ENCODE peak calls at places on chromosome 9, in eight cellular contexts. I is GM04503; Q is PC-3; K is fibroblast of mammary gland; V is CD4-positive, alpha-beta T cell; A is fibroblast of lung; M is cardiac fibroblast; E is activated T-cell treated with anti-CD3 and anti-CD28 coated beads for 24 hours. W is an unnamed sample.

GRCh38 chr9:104745852-104746251 is 1.6 kb upstream of the NIPSNAP3A start:
- DNase-seq in I (no peak), Q (no peak), K (no peak), V (no peak), A (no peak), M (no peak), E (no peak), W (no peak)

GRCh38 chr9:36997414-36997813 is 36.7 kb downstream of the PAX5 start:
- DNase-seq in I (no peak), Q (peak), K (no peak), V (no peak), A (no peak), M (no peak), E (no peak), W (no peak)

GRCh38 chr9:91451431-91452270 is 28.0 kb upstream of the NFIL3 start:
- DNase-seq in I (no peak), Q (no peak), K (peak), V (no peak), A (no peak), M (no peak), E (no peak), W (no peak)

GRCh38 chr9:80185112-80185738 is 613.5 kb downstream of the TLE4 start:
- DNase-seq in I (no peak), Q (no peak), K (no peak), V (no peak), A (no peak), M (no peak), E (no peak), W (no peak)

GRCh38 chr9:76759726-76760125 is 4.5 kb upstream of the PCA3 start:
- DNase-seq in I (no peak), Q (no peak), K (no peak), V (no peak), A (no peak), M (no peak), E (no peak), W (no peak)

GRCh38 chr9:116342071-116342470 is 188.5 kb downstream of the PAPPA start:
- DNase-seq in I (no peak), Q (no peak), K (peak), V (no peak), A (no peak), M (no peak), E (no peak), W (no peak)

GRCh38 chr9:124665391-124666058 is 105.6 kb downstream of the NR6A1 start:
- DNase-seq in I (peak), Q (peak), K (peak), V (no peak), A (no peak), M (no peak), E (no peak), W (no peak)

GRCh38 chr9:106797299-106797698 is 65.7 kb upstream of the ZNF462 start:
- DNase-seq in I (no peak), Q (no peak), K (peak), V (no peak), A (no peak), M (no peak), E (no peak), W (no peak)

GRCh38 chr9:83601463-83601862 is 21.5 kb upstream of the IDNK start:
- DNase-seq in I (no peak), Q (no peak), K (no peak), V (no peak), A (no peak), M (no peak), E (no peak), W (no peak)

GRCh38 chr9:74810200-74810599 is 77.5 kb downstream of the TRPM6 start:
- DNase-seq in I (no peak), Q (no peak), K (no peak), V (no peak), A (no peak), M (no peak), E (no peak), W (no peak)

GRCh38 chr9:35852267-35852815 is 17.9 kb downstream of the OR13J1 start:
- DNase-seq in I (no peak), Q (no peak), K (no peak), V (no peak), A (no peak), M (no peak), E (no peak), W (no peak)

GRCh38 chr9:110842976-110843375 is 174.4 kb downstream of the MUSK start:
- DNase-seq in I (no peak), Q (no peak), K (no peak), V (no peak), A (no peak), M (peak), E (no peak), W (no peak)

GRCh38 chr9:112921549-112921948 is 30.9 kb upstream of the SLC46A2 start:
- DNase-seq in I (no peak), Q (peak), K (peak), V (no peak), A (peak), M (peak), E (no peak), W (no peak)